ENCODE peak calls at places on chromosomes 1 and 21, in five cellular contexts. W is CD8-positive, alpha-beta memory T cell; D is choroid plexus epithelial cell; Q is IMR-90; F is AG04449. C is an unnamed sample.

GRCh38 chr1:93056214-93056613 is 22.9 kb upstream of the MTF2 start:
- DNase-seq in W (no peak), D (peak), Q (peak), F (no peak), C (peak)

GRCh38 chr1:94250341-94250740 is 13.0 kb upstream of the ARHGAP29 start:
- DNase-seq in W (no peak), D (no peak), Q (no peak), F (no peak), C (no peak)

GRCh38 chr1:5571861-5572401 is 420.3 kb downstream of the NPHP4 start:
- DNase-seq in W (no peak), D (no peak), Q (no peak), F (no peak), C (no peak)

GRCh38 chr1:94951509-94952208 is 24.7 kb upstream of the CNN3 start:
- DNase-seq in W (no peak), D (no peak), Q (no peak), F (no peak), C (no peak)

GRCh38 chr1:205066221-205066818 is 17.9 kb downstream of the TMEM81 start:
- DNase-seq in W (no peak), D (peak), Q (no peak), F (no peak), C (peak)

GRCh38 chr1:32396482-32396881 is 2.2 kb upstream of the BSDC1 start:
- DNase-seq in W (no peak), D (no peak), Q (no peak), F (no peak), C (no peak)

GRCh38 chr1:198361373-198361772 is 179.1 kb downstream of the ATP6V1G3 start:
- DNase-seq in W (no peak), D (peak), Q (peak), F (no peak), C (peak)

GRCh38 chr1:6269997-6270401 is 9.1 kb upstream of the GPR153 start:
- DNase-seq in W (no peak), D (no peak), Q (no peak), F (no peak), C (no peak)

GRCh38 chr1:1318131-1318652 is 6.3 kb downstream of the INTS11 start:
- DNase-seq in W (no peak), D (peak), Q (peak), F (peak), C (no peak)

GRCh38 chr1:234543442-234544093 is 64.6 kb upstream of the TARBP1 start:
- DNase-seq in W (no peak), D (peak), Q (no peak), F (no peak), C (no peak)

GRCh38 chr1:76040327-76040868 is 34.1 kb upstream of the ST6GALNAC3 start:
- DNase-seq in W (no peak), D (peak), Q (no peak), F (no peak), C (no peak)

GRCh38 chr1:40050863-40051262 is 10.3 kb downstream of the CAP1 start:
- DNase-seq in W (no peak), D (no peak), Q (no peak), F (no peak), C (peak)

GRCh38 chr1:242189591-242189990 is 190.7 kb upstream of the MAP1LC3C start:
- DNase-seq in W (no peak), D (no peak), Q (no peak), F (no peak), C (peak)

DNA sequence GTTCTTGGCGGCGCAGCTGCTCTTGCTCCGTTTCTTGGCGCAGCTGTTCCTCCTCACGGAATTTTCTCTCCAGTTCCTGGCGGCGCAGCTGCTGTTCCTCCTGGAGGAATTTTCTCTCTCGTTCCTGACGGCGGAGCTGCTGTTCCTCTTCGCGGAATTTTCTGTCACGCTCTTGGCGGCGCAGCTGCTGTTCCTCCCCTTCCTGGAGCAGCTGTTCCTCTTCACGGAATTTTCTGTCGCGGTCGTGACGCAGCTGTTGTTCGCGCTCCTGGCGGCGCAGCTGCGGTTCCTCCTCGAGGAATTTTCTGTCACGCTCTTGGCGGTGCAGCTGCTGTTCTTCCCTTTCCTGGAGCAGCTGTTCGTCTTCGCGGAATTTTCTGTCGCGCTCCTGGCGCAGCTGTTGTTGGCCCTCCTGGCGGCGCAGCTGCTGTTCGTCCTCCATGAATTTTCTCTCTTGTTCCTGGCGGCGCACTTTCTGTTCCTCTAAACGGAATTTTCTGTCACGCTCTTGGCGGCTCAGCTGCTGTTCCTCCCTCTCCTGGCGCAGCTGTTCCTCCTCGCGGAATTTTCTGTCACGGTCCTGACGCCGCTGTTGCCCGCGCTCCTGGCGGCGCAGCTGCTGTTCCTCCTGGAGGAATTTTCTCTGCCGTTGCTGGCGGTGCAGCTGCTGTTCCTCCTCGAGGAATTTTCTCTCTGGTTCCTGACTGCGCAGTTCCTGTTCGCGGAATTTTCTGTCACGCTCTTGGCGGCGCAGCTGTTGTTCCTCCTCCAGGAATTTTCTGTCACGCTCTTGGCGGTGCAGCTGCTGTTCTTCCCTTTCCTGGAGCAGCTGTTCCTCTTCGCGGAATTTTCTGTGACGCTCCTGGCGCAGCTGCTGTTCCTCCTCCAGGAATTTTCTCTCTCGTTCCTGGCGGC is 7.0 kb downstream of the TCHH start:
- DNase-seq in W (no peak), D (peak), Q (peak), F (no peak), C (no peak)
- H3K4me3 ChIP-seq in W (no peak), D (no peak), Q (peak), F (peak), C (no peak)

GRCh38 chr1:81304187-81304586 is 496.5 kb upstream of the ADGRL2 start:
- DNase-seq in W (no peak), D (peak), Q (peak), F (no peak), C (no peak)

DNA sequence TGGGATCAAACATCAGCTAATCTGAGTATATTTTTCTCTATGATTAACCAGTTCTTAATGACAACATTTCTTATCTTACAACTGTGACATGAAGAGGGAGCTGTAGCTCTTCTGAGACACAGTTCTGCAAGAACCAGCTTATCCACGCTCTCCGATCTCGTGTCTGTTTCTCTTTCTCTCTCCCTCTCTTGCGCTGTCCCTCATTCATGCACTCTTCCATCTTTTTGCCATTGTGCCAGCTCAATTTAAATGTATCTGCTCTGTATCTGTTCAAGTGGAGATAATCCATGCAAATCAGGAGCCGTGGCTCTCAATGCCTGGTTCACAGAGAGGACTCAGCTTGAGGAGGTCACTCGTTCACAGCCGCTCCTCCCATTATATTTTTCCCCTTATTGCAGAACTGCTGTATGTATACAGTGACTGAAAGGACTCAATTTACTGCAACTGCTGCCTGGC is 494.7 kb upstream of the ADGRL2 start:
- DNase-seq in W (no peak), D (peak), Q (peak), F (no peak), C (peak)
- H3K4me3 ChIP-seq in W (no peak), D (peak), Q (peak), F (peak), C (no peak)

DNA sequence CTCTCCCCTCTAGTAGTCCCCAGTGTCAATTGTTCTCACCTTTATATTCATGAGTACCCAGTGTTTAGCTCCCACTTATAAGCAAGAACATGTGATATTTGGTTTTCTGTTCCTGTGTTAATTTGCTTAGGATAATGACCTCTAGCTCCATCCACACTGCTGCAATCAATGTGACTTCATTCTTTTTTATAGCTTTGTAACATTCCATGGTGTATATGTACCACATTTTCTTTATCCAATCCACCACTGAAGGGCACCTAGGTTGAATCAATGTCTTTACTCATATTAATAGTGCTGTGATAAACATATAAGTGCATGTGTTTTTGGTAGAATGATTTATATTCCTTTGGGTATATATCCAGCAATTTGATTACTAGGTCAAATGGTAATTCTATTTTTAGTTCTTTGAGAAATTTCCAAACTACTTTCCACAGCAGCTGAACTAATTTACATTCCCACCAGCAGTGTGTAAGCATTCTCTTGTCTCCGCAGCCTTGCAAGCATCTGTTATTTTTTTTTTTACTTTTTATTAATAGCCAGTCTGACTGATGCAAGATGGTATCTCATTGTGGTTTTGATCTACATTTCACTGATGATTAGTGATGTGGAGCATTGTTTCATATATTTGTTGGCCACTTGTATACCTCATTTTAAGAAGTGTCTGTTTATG is 277.7 kb downstream of the LTN1 start:
- DNase-seq in W (no peak), D (peak), Q (peak), F (peak), C (no peak)
- H3K4me3 ChIP-seq in W (no peak), D (no peak), Q (no peak), F (no peak), C (no peak)

GRCh38 chr1:43563779-43564616 is 33.3 kb downstream of the PTPRF start:
- DNase-seq in W (no peak), D (no peak), Q (no peak), F (no peak), C (no peak)

GRCh38 chr1:43564617-43565348 is 34.1 kb downstream of the PTPRF start:
- DNase-seq in W (no peak), D (peak), Q (no peak), F (no peak), C (no peak)

GRCh38 chr1:43569175-43569574 is 38.5 kb downstream of the PTPRF start:
- DNase-seq in W (no peak), D (no peak), Q (no peak), F (no peak), C (no peak)

GRCh38 chr1:43565600-43566360 is 35.1 kb downstream of the PTPRF start:
- DNase-seq in W (peak), D (peak), Q (peak), F (no peak), C (peak)

DNA sequence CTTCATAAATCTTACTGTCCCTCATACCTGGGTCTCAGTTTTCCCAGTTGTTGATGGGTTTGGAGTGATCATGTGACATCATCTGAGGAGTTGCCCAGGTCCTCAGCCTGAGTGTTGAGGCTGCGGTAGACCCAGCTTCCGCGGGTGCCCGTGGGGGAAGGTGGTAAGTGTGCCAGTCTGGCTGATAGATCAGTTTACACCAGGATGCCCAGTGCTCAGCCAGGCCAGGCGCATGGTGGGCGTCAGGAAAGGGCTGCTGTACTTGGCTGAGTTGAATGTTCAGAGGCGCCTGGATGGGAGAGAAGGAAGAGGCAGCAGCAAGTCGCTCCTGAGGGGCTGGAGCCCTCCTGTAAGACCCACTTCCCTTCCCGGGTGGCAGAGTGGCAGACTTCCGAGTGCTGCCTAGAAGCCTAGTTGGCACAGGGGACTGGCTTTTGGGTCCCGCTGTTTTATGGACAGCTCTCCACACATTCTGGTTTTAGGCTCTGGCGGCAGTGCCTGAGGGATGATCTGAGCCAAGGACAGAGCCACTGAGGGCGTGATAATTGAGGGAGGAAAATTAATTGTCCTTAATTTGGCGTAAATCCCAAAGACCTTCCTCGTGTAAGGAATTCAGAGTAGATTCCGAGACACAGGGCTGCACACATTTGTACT is 35.8 kb downstream of the PTPRF start:
- DNase-seq in W (no peak), D (no peak), Q (no peak), F (no peak), C (no peak)
- H3K4me3 ChIP-seq in W (peak), D (no peak), Q (no peak), F (no peak), C (no peak)

DNA sequence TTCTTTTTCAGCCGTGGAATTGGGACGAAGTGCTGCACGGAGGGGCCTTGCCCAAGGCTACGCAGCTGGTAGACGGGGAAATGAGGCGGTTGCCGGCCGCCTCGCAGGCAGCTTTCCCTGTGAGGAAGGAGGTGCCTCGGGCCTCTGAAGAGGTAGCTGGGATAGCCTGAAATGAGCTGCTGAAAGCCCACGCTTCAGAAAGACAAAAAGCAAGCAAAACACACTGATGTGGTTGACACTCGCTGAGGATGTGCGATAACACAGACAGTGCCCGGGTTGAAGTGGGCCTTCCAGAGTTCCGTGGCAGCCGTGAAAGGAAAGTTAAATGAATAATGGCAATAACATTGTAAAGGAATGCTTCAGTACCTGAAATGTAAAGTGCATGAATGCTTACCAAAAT is 47.2 kb downstream of the S1PR1 start:
- DNase-seq in W (peak), D (no peak), Q (no peak), F (no peak), C (no peak)
- H3K4me3 ChIP-seq in W (peak), D (no peak), Q (no peak), F (no peak), C (no peak)

GRCh38 chr1:50424940-50425375 is 1.7 kb upstream of the DMRTA2 start:
- DNase-seq in W (no peak), D (no peak), Q (no peak), F (no peak), C (no peak)
- H3K4me3 ChIP-seq in W (no peak), D (no peak), Q (no peak), F (no peak), C (no peak)

GRCh38 chr1:10924030-10924429 is 88.4 kb upstream of the TARDBP start:
- DNase-seq in W (no peak), D (no peak), Q (no peak), F (no peak), C (no peak)

GRCh38 chr1:10932088-10932487 is 80.4 kb upstream of the TARDBP start:
- DNase-seq in W (peak), D (no peak), Q (no peak), F (no peak), C (peak)

GRCh38 chr1:10934150-10934818 is 78.2 kb upstream of the TARDBP start:
- DNase-seq in W (no peak), D (no peak), Q (no peak), F (no peak), C (no peak)

DNA sequence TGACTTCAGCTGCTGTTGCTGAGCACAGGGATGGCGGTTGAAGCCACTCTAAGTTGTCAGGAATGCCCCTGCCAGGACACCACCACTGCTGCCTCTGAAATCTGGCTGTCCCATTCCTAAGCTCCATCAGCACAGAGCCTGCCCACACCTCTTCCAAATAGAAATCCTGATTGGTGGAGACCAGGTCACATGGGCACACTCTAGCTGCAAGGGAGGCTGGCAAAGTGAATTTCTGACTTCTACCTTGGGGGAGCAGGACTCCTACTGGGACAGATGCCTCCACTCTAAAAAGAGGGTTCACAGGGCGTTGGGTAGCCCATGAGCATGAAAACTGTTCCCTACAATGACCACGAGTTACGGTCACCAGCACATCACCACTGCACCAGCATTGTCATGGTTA is 83.8 kb upstream of the TARDBP start:
- DNase-seq in W (no peak), D (no peak), Q (no peak), F (no peak), C (no peak)
- H3K4me3 ChIP-seq in W (no peak), D (no peak), Q (no peak), F (no peak), C (no peak)